ENCODE peak calls at places on chromosome 15, in seven cellular contexts. P is EH; V is activated T-helper 2 cell treated with anti-CD3 and anti-CD28 coated beads, Interferon-gamma antibody, Interleukin-2, Interleukin-4, amounts not matched to agents 10 μg/mL and 5 μg/mL and 100 μg/mL, durations not matched to agents 14 hours and 24 hours and 36 hours; Q is cardiac fibroblast; U is GM10248; D is NCI-H1105 treated with DMSO at 0.1 percent for 48 hours; G is KBM-7. I is an unnamed sample.

GRCh38 chr15:38147246-38147645 is 105.4 kb upstream of the SPRED1 start:
- DNase-seq in V (no peak), U (no peak), D (no peak), P (no peak), Q (no peak), G (no peak), I (no peak)

GRCh38 chr15:23561914-23562313 is 3.6 kb upstream of the MKRN3 start:
- DNase-seq in U (no peak), G (no peak), Q (no peak), D (no peak), P (no peak), V (no peak), I (no peak)

GRCh38 chr15:68833734-68834334 is 13.1 kb upstream of the ANP32A start:
- DNase-seq in D (no peak), Q (no peak), G (no peak), U (no peak), P (no peak), V (peak; percentile 22), I (no peak)

GRCh38 chr15:41934843-41935242 is 37.5 kb downstream of the EHD4 start:
- DNase-seq in G (peak; percentile 51), D (no peak), U (peak; percentile 50), V (peak; percentile 56), Q (peak; percentile 22), P (peak; percentile 63), I (peak; percentile 45)

GRCh38 chr15:77025066-77025435 is 30.1 kb downstream of the PSTPIP1 start:
- DNase-seq in V (no peak), G (no peak), D (no peak), Q (no peak), P (no peak), U (no peak), I (no peak)

GRCh38 chr15:61834076-61834697 is 226.1 kb downstream of the VPS13C start:
- DNase-seq in D (peak; percentile 64), U (peak; percentile 73), Q (peak; percentile 89), G (peak; percentile 89), P (peak; percentile 70), V (peak; percentile 51), I (peak; percentile 65)

GRCh38 chr15:100029868-100030479 is 296.7 kb upstream of the LYSMD4 start:
- DNase-seq in V (no peak), Q (no peak), G (no peak), P (no peak), D (no peak), U (no peak), I (no peak)

GRCh38 chr15:76936671-76937070 is 5.1 kb downstream of the RCN2 start:
- DNase-seq in G (no peak), Q (peak; percentile 66), P (no peak), U (no peak), V (no peak), D (no peak), I (no peak)

GRCh38 chr15:62847900-62848489 is 194.6 kb upstream of the TPM1 start:
- DNase-seq in D (no peak), Q (peak; percentile 77), G (peak; percentile 52), U (peak; percentile 53), V (peak; percentile 15), P (peak; percentile 55), I (peak; percentile 39)

GRCh38 chr15:93246266-93247242 is 157.5 kb upstream of the RGMA start:
- DNase-seq in D (peak; percentile 71), U (no peak), Q (no peak), P (no peak), V (no peak), G (no peak), I (no peak)

GRCh38 chr15:31392761-31393401 is 66.2 kb downstream of the KLF13 start:
- DNase-seq in D (no peak), U (peak; percentile 42), Q (no peak), V (no peak), P (no peak), G (no peak), I (no peak)

GRCh38 chr15:77066961-77067690 is 3.8 kb downstream of the TSPAN3 start:
- DNase-seq in D (no peak), G (no peak), V (no peak), Q (peak; percentile 34), U (no peak), P (peak; percentile 80), I (peak; percentile 35)

GRCh38 chr15:55685292-55685691 is 57.7 kb downstream of the PRTG start:
- DNase-seq in G (no peak), U (peak; percentile 39), V (no peak), Q (peak; percentile 69), P (no peak), D (no peak), I (no peak)

GRCh38 chr15:90956551-90957104 is 1.9 kb downstream of the RCCD1 start:
- DNase-seq in Q (peak; percentile 72), U (peak; percentile 84), G (no peak), P (peak; percentile 76), V (peak; percentile 50), D (peak; percentile 48), I (peak; percentile 73)

GRCh38 chr15:67303490-67304363 is 49.1 kb downstream of the IQCH start:
- DNase-seq in V (no peak), P (peak; percentile 47), G (peak; percentile 61), U (peak; percentile 30), Q (peak; percentile 61), D (peak; percentile 57), I (no peak)

GRCh38 chr15:101024111-101024695 is 105.0 kb downstream of the LRRK1 start:
- DNase-seq in P (peak; percentile 30), V (peak; percentile 6), U (no peak), G (no peak), Q (peak; percentile 84), D (no peak), I (no peak)

GRCh38 chr15:73686781-73687256 is 2.6 kb downstream of the CD276 start:
- DNase-seq in P (peak; percentile 92), G (no peak), U (no peak), V (no peak), Q (peak; percentile 92), D (no peak), I (peak; percentile 76)

GRCh38 chr15:99474981-99475753 is 90.6 kb upstream of the MEF2A start:
- DNase-seq in P (no peak), U (no peak), G (no peak), Q (no peak), D (no peak), V (no peak), I (no peak)

GRCh38 chr15:78979456-78980320 is 34.8 kb upstream of the CTSH start:
- DNase-seq in V (no peak), Q (peak; percentile 86), P (peak; percentile 83), D (peak; percentile 58), U (peak; percentile 64), G (peak; percentile 87), I (peak; percentile 73)

GRCh38 chr15:76330281-76330680 is 6.3 kb upstream of the ISL2 start:
- DNase-seq in P (peak; percentile 78), D (no peak), G (peak; percentile 79), V (no peak), Q (peak; percentile 68), U (no peak), I (peak; percentile 51)

GRCh38 chr15:58331903-58332675 is 99.7 kb upstream of the LIPC start:
- DNase-seq in G (peak; percentile 100), V (peak; percentile 76), P (peak; percentile 100), U (peak; percentile 54), Q (peak; percentile 100), D (peak; percentile 96), I (peak; percentile 100)

GRCh38 chr15:79365765-79366164 is 54.9 kb downstream of the TMED3 start:
- DNase-seq in P (peak; percentile 30), V (no peak), Q (no peak), D (no peak), U (no peak), G (no peak), I (no peak)

GRCh38 chr15:82995938-82996337 is 9.9 kb downstream of the RAMAC start:
- DNase-seq in Q (no peak), D (no peak), V (no peak), G (no peak), P (no peak), U (no peak), I (peak; percentile 28)

GRCh38 chr15:45144775-45145174 is 15.0 kb downstream of the DUOX1 start:
- DNase-seq in G (no peak), P (no peak), D (no peak), V (no peak), Q (no peak), U (no peak), I (no peak)

GRCh38 chr15:36579792-36580431 is 486 bp downstream of the CDIN1 start:
- DNase-seq in G (no peak), P (no peak), U (no peak), V (no peak), Q (no peak), D (peak; percentile 19), I (no peak)

GRCh38 chr15:100569406-100569805 is 32.6 kb downstream of the LINS1 start:
- DNase-seq in U (no peak), V (no peak), Q (no peak), G (no peak), P (no peak), D (no peak), I (no peak)

GRCh38 chr15:63030101-63030528 is 12.4 kb upstream of the TPM1 start:
- DNase-seq in G (no peak), U (no peak), D (no peak), V (no peak), P (peak; percentile 84), Q (peak; percentile 22), I (no peak)